ENCODE peak calls at places on chromosomes 16 and 17, in nine cellular contexts. J, B, T, I, E, G, R, Q and X are unnamed samples.
A peak's percentile ranks its signal among the peaks of the same experiment; 100 is the strongest.

GRCh38 chr16:69201787-69202186 is 14.8 kb downstream of the SNTB2 start:
- DNase-seq in J (peak; percentile 24), B (no peak), T (no peak), I (peak; percentile 30), E (no peak), G (peak; percentile 24), R (no peak), Q (no peak), X (no peak)

GRCh38 chr16:70701596-70701995 is 15.7 kb upstream of the MTSS2 start:
- DNase-seq in J (no peak), B (no peak), T (no peak), I (no peak), E (no peak), G (no peak), R (no peak), Q (no peak), X (no peak)

GRCh38 chr17:66313995-66314659 is 11.7 kb downstream of the PRKCA start:
- DNase-seq in J (no peak), B (no peak), T (no peak), I (no peak), E (no peak), G (no peak), R (no peak), Q (no peak), X (no peak)

GRCh38 chr17:8189041-8189710 is 804 bp downstream of the BORCS6 start:
- DNase-seq in J (no peak), B (no peak), T (peak; percentile 31), I (no peak), E (no peak), G (peak; percentile 69), R (no peak), Q (no peak), X (peak; percentile 10)

GRCh38 chr16:4859190-4859899 is 12.1 kb downstream of the UBN1 start:
- DNase-seq in J (peak; percentile 64), B (no peak), T (no peak), I (no peak), E (no peak), G (no peak), R (no peak), Q (no peak), X (peak; percentile 48)

GRCh38 chr16:79767597-79768280 is 167.2 kb upstream of the MAF start:
- DNase-seq in J (no peak), B (no peak), T (peak; percentile 78), I (no peak), E (peak; percentile 23), G (peak; percentile 38), R (no peak), Q (peak; percentile 58), X (peak; percentile 27)

GRCh38 chr17:51397361-51398127 is 137.2 kb downstream of the UTP18 start:
- DNase-seq in J (peak; percentile 88), B (no peak), T (no peak), I (peak; percentile 45), E (no peak), G (peak; percentile 52), R (no peak), Q (no peak), X (no peak)

GRCh38 chr16:11248133-11248532 is 7.9 kb downstream of the SOCS1 start:
- DNase-seq in J (peak; percentile 29), B (no peak), T (no peak), I (peak; percentile 24), E (no peak), G (no peak), R (peak; percentile 17), Q (no peak), X (no peak)

GRCh38 chr17:80222376-80223141 is 2.3 kb downstream of the SLC26A11 start:
- DNase-seq in J (no peak), B (no peak), T (no peak), I (no peak), E (no peak), G (no peak), R (no peak), Q (no peak), X (no peak)

GRCh38 chr17:80223142-80223815 is 3.1 kb downstream of the SLC26A11 start:
- DNase-seq in J (no peak), B (no peak), T (no peak), I (no peak), E (no peak), G (no peak), R (no peak), Q (no peak), X (no peak)

GRCh38 chr17:80220709-80221215 is 535 bp downstream of the SLC26A11 start:
- DNase-seq in J (no peak), B (no peak), T (peak; percentile 52), I (no peak), E (no peak), G (peak; percentile 55), R (no peak), Q (no peak), X (no peak)

GRCh38 chr17:80219777-80220708 is at the start of the genes SGSH and SLC26A11:
- DNase-seq in J (peak; percentile 63), B (peak; percentile 66), T (peak; percentile 95), I (peak; percentile 45), E (peak; percentile 85), G (peak; percentile 90), R (no peak), Q (peak; percentile 59), X (peak; percentile 41)

GRCh38 chr17:80221401-80221800 is 1.2 kb downstream of the SLC26A11 start:
- DNase-seq in J (no peak), B (no peak), T (no peak), I (no peak), E (no peak), G (no peak), R (no peak), Q (no peak), X (no peak)
- H3K4me2 ChIP-seq in J (peak overlapping the region; percentile 95), B (no peak overlapping the region), T (peak overlapping the region; percentile 92), I (peak overlapping the region; percentile 33), E (peak overlapping the region; percentile 85), G (peak overlapping the region; percentile 84), R (peak overlapping the region; percentile 56), Q (no peak overlapping the region), X (peak overlapping the region; percentile 97)

GRCh38 chr17:82881292-82881823 is 41.5 kb upstream of the ZNF750 start:
- DNase-seq in J (no peak), B (no peak), T (no peak), I (no peak), E (no peak), G (no peak), R (no peak), Q (no peak), X (no peak)

GRCh38 chr17:82880620-82881019 is 40.8 kb upstream of the ZNF750 start:
- DNase-seq in J (no peak), B (no peak), T (no peak), I (no peak), E (no peak), G (no peak), R (no peak), Q (no peak), X (no peak)

GRCh38 chr17:82882715-82883446 is 43.1 kb upstream of the ZNF750 start:
- DNase-seq in J (no peak), B (no peak), T (no peak), I (no peak), E (no peak), G (no peak), R (no peak), Q (no peak), X (no peak)

GRCh38 chr17:82883461-82884031 is 43.7 kb upstream of the ZNF750 start:
- DNase-seq in J (no peak), B (no peak), T (no peak), I (no peak), E (no peak), G (no peak), R (no peak), Q (no peak), X (no peak)

DNA sequence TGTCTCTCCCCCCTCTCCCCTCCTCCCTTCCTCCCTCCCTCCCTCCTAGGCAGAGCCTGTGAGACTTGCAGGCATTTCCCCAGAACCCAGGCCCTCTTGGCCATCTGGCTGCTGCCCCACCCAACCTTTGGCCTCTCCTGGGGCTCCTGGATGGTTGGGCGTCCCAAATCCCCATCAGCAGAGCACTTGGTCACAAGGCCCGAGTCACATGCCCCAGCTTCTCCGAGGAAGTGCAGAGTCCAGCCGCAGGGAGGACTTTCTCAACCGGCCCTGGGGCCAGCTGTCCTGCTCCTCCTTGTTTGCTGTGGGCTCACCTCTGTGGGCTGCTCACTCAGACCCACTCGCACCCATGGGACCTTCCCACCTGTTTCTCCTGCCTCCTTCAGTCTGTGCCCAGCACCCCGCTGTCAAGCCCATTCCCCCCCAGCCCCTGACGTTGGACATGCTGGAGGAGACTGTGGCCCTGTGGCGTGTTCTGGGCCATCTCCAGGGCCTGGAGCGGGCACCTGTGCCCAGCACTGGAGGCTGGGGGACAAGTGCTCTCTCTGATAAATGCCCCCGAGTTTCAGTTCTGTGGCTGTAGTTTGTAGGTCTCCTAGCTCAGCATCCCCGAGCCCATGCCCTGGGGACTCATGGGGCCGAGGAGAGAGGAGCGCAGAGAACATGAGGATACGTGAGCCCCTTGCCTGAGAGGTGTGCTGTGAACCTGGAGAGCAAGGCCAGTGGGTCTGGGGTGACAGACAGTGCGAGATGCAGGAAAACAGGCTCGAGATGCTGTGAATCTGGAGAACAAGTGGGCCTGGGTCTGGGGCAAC is 42.3 kb upstream of the ZNF750 start:
- DNase-seq in J (no peak), B (no peak), T (no peak), I (no peak), E (no peak), G (no peak), R (no peak), Q (no peak), X (peak; percentile 24)
- H3K4me1 ChIP-seq in J (peaks cover 16% of the 10 kb centered on the region), B (peaks cover 28% of the 10 kb centered on the region), T (no peaks in the 10 kb centered on the region), I (peaks cover 10% of the 10 kb centered on the region), E (peaks cover 12% of the 10 kb centered on the region), G (peaks cover 13% of the 10 kb centered on the region), R (peaks cover 4% of the 10 kb centered on the region), Q (no peaks in the 10 kb centered on the region), X (peaks cover 3% of the 10 kb centered on the region)

GRCh38 chr16:83803811-83804210 is 4.0 kb upstream of the HSBP1 start:
- DNase-seq in J (peak; percentile 85), B (peak; percentile 43), T (no peak), I (no peak), E (no peak), G (no peak), R (no peak), Q (no peak), X (no peak)

GRCh38 chr16:83799336-83799735 is 8.4 kb upstream of the HSBP1 start:
- DNase-seq in J (peak; percentile 54), B (no peak), T (no peak), I (no peak), E (no peak), G (no peak), R (no peak), Q (no peak), X (no peak)

GRCh38 chr16:83804366-83804765 is 3.4 kb upstream of the HSBP1 start:
- DNase-seq in J (no peak), B (no peak), T (no peak), I (no peak), E (no peak), G (no peak), R (no peak), Q (no peak), X (no peak)

GRCh38 chr16:83802135-83802534 is 5.6 kb upstream of the HSBP1 start:
- DNase-seq in J (peak; percentile 93), B (peak; percentile 40), T (no peak), I (peak; percentile 81), E (no peak), G (peak; percentile 93), R (peak; percentile 7), Q (no peak), X (peak; percentile 67)

GRCh38 chr16:83802559-83802958 is 5.2 kb upstream of the HSBP1 start:
- DNase-seq in J (peak; percentile 32), B (no peak), T (no peak), I (no peak), E (no peak), G (no peak), R (no peak), Q (no peak), X (no peak)
- H3K27me3 ChIP-seq in J (no peaks in the 10 kb centered on the region), B (peaks cover under 1% of the 10 kb centered on the region), T (no peaks in the 10 kb centered on the region), I (no peaks in the 10 kb centered on the region), E (no peaks in the 10 kb centered on the region), G (no peaks in the 10 kb centered on the region), R (no peaks in the 10 kb centered on the region), Q (no peaks in the 10 kb centered on the region), X (no peaks in the 10 kb centered on the region)

GRCh38 chr17:60248618-60249516 is 99.1 kb downstream of the CA4 start:
- DNase-seq in J (no peak), B (no peak), T (no peak), I (peak; percentile 30), E (no peak), G (no peak), R (no peak), Q (no peak), X (peak; percentile 6)
- H3K4me2 ChIP-seq in J (no peak overlapping the region), B (no peak overlapping the region), T (no peak overlapping the region), I (peak overlapping the region; percentile 49), E (no peak overlapping the region), G (no peak overlapping the region), R (no peak overlapping the region), Q (no peak overlapping the region), X (no peak overlapping the region)